ENCODE peak calls at places on chromosomes 6 and 20, in five cellular contexts. L is effector memory CD4-positive, alpha-beta T cell; F is GM12891; J is germinal center; G is activated CD4-positive, alpha-beta T cell treated with anti-CD3 and anti-CD28 coated beads, Interleukin-2, amount 50 U/mL, for 1 hour. N is an unnamed sample.

GRCh38 chr6:15956205-15957106 is 172.4 kb upstream of the MYLIP start:
- DNase-seq in L (no peak), F (no peak), J (no peak), G (no peak), N (no peak)

GRCh38 chr6:107103082-107103481 is 12.2 kb downstream of the BEND3 start:
- DNase-seq in L (no peak), F (no peak), J (no peak), G (no peak), N (no peak)

GRCh38 chr20:10228330-10228729 is 9.7 kb downstream of the SNAP25 start:
- DNase-seq in L (no peak), F (no peak), J (no peak), G (no peak), N (no peak)

GRCh38 chr6:18330548-18331066 is 56.5 kb upstream of the RNF144B start:
- DNase-seq in L (no peak), F (no peak), J (peak; percentile 46), G (no peak), N (peak; percentile 31)

GRCh38 chr6:155120034-155120433 is 124.9 kb downstream of the TIAM2 start:
- DNase-seq in L (no peak), F (no peak), J (no peak), G (no peak), N (no peak)

GRCh38 chr20:48676125-48676524 is 151.7 kb downstream of the PREX1 start:
- DNase-seq in L (no peak), F (no peak), J (no peak), G (no peak), N (no peak)

GRCh38 chr6:17966451-17966850 is 21.0 kb downstream of the KIF13A start:
- DNase-seq in L (no peak), F (no peak), J (no peak), G (no peak), N (no peak)

GRCh38 chr20:8967641-8968245 is 101.1 kb upstream of the PLCB4 start:
- DNase-seq in L (no peak), F (no peak), J (no peak), G (no peak), N (no peak)

GRCh38 chr6:132960720-132961119 is 146.4 kb downstream of the RPS12 start:
- DNase-seq in L (no peak), F (no peak), J (no peak), G (no peak), N (no peak)

GRCh38 chr6:150074651-150075416 is 5.9 kb upstream of the ULBP3 start:
- DNase-seq in L (no peak), F (no peak), J (no peak), G (no peak), N (no peak)

GRCh38 chr20:48295445-48295903 is 510.2 kb upstream of the SULF2 start:
- DNase-seq in L (no peak), F (no peak), J (no peak), G (no peak), N (no peak)

GRCh38 chr6:42221546-42221945 is 3.9 kb upstream of the MRPS10 start:
- DNase-seq in L (no peak), F (no peak), J (no peak), G (no peak), N (no peak)

GRCh38 chr6:40997256-40997957 is 41.6 kb downstream of the UNC5CL start:
- DNase-seq in L (no peak), F (no peak), J (no peak), G (no peak), N (no peak)

GRCh38 chr6:33191383-33192104 is 723 bp downstream of the COL11A2 start:
- DNase-seq in L (no peak), F (no peak), J (no peak), G (no peak), N (no peak)

GRCh38 chr20:31410011-31410410 is 4.0 kb upstream of the DEFB121 start:
- DNase-seq in L (no peak), F (no peak), J (no peak), G (no peak), N (no peak)

GRCh38 chr6:113630738-113631535 is 226.2 kb upstream of the MARCKS start:
- DNase-seq in L (no peak), F (no peak), J (peak; percentile 74), G (no peak), N (peak; percentile 26)

GRCh38 chr6:106116125-106116524 is 30.0 kb downstream of the PRDM1 start:
- DNase-seq in L (no peak), F (no peak), J (no peak), G (no peak), N (no peak)

GRCh38 chr6:130825772-130826441 is 1.3 kb upstream of the SMLR1 start:
- DNase-seq in L (no peak), F (no peak), J (no peak), G (no peak), N (no peak)

GRCh38 chr6:13038315-13039261 is 289.7 kb downstream of the TBC1D7 start:
- DNase-seq in L (no peak), F (no peak), J (no peak), G (no peak), N (no peak)

GRCh38 chr6:41360314-41360685 is 24.9 kb downstream of the NCR2 start:
- DNase-seq in L (no peak), F (no peak), J (no peak), G (no peak), N (no peak)

GRCh38 chr6:3390698-3391097 is 66.2 kb downstream of the SLC22A23 start:
- DNase-seq in L (no peak), F (no peak), J (no peak), G (no peak), N (no peak)

GRCh38 chr6:110629153-110629552 is 152.7 kb upstream of the SLC22A16 start:
- DNase-seq in L (no peak), F (no peak), J (no peak), G (no peak), N (no peak)

GRCh38 chr20:46592580-46593362 is 42.3 kb upstream of the OCSTAMP start:
- DNase-seq in L (no peak), F (no peak), J (no peak), G (no peak), N (no peak)

GRCh38 chr6:140281236-140281635 is 906.8 kb upstream of the CITED2 start:
- DNase-seq in L (no peak), F (no peak), J (no peak), G (no peak), N (no peak)

GRCh38 chr6:17297261-17298080 is 16.3 kb downstream of the RBM24 start:
- DNase-seq in L (no peak), F (no peak), J (no peak), G (no peak), N (no peak)

GRCh38 chr6:138956244-138956924 is 31.7 kb downstream of the REPS1 start:
- DNase-seq in L (no peak), F (no peak), J (no peak), G (no peak), N (no peak)

GRCh38 chr6:17280552-17281090 is 540 bp upstream of the RBM24 start:
- DNase-seq in L (no peak), F (peak; percentile 10), J (no peak), G (no peak), N (no peak)